ENCODE peak calls at places on chromosomes 5 and 9, in nine cellular contexts. X is aorta; E is IMR-90; I is dorsolateral prefrontal cortex; J is activated CD4-positive, alpha-beta T cell treated with anti-CD3 and anti-CD28 coated beads, Interleukin-2, amount 10 ng/mL, durations not matched to agents 7 days and 5 days; Y is NCI-H1048; T is ovary; S is endothelial cell; O is occipital lobe. V is an unnamed sample.

GRCh38 chr9:94791431-94791830 is 64.9 kb downstream of the AOPEP start:
- DNase-seq in X (no peak), E (no peak), I (no peak), J (no peak), Y (no peak), T (no peak), S (no peak), O (no peak), V (no peak)

GRCh38 chr5:64979518-64979917 is 210.8 kb downstream of the CWC27 start:
- DNase-seq in X (no peak), E (no peak), I (no peak), J (no peak), Y (no peak), T (no peak), S (no peak), O (no peak), V (no peak)

GRCh38 chr9:35753466-35753865 is 610 bp downstream of the MSMP start:
- DNase-seq in X (no peak), E (no peak), I (no peak), J (no peak), Y (no peak), T (no peak), S (no peak), O (no peak), V (no peak)

GRCh38 chr5:151471276-151471675 is 23.9 kb downstream of the SLC36A1 start:
- DNase-seq in X (no peak), E (peak; percentile 47), I (no peak), J (no peak), Y (no peak), T (no peak), S (no peak), O (no peak), V (no peak)

GRCh38 chr5:15446552-15446951 is 53.4 kb upstream of the FBXL7 start:
- DNase-seq in X (no peak), E (peak; percentile 33), I (no peak), J (no peak), Y (no peak), T (no peak), S (no peak), O (no peak), V (no peak)

GRCh38 chr9:132182609-132183073 is 20.8 kb downstream of the NTNG2 start:
- DNase-seq in X (no peak), E (no peak), I (no peak), J (no peak), Y (no peak), T (no peak), S (peak; percentile 37), O (no peak), V (no peak)

GRCh38 chr5:39670955-39671354 is 246.2 kb upstream of the DAB2 start:
- DNase-seq in X (no peak), E (no peak), I (no peak), J (no peak), Y (no peak), T (no peak), S (no peak), O (no peak), V (no peak)

GRCh38 chr9:109108318-109108717 is 11.4 kb downstream of the TMEM245 start:
- DNase-seq in X (no peak), E (peak; percentile 71), I (no peak), J (no peak), Y (no peak), T (no peak), S (no peak), O (no peak), V (no peak)

GRCh38 chr9:98228392-98229089 is 26.9 kb downstream of the TBC1D2 start:
- DNase-seq in X (no peak), E (no peak), I (no peak), J (no peak), Y (no peak), T (no peak), S (no peak), O (no peak), V (no peak)

GRCh38 chr5:88536146-88536545 is 267.5 kb upstream of the TMEM161B start:
- DNase-seq in X (no peak), E (no peak), I (no peak), J (no peak), Y (no peak), T (no peak), S (no peak), O (no peak), V (no peak)

GRCh38 chr5:10556893-10557746 is 6.8 kb upstream of the ANKRD33B start:
- DNase-seq in X (no peak), E (no peak), I (no peak), J (no peak), Y (no peak), T (no peak), S (no peak), O (no peak), V (no peak)

GRCh38 chr9:132610661-132611060 is 28.3 kb downstream of the BARHL1 start:
- DNase-seq in X (no peak), E (no peak), I (no peak), J (no peak), Y (no peak), T (no peak), S (no peak), O (no peak), V (no peak)

GRCh38 chr9:89567649-89568048 is 37.2 kb upstream of the GADD45G start:
- DNase-seq in X (no peak), E (no peak), I (no peak), J (no peak), Y (no peak), T (no peak), S (no peak), O (no peak), V (no peak)

GRCh38 chr9:89902450-89902849 is 297.6 kb downstream of the GADD45G start:
- DNase-seq in X (no peak), E (peak; percentile 45), I (no peak), J (no peak), Y (no peak), T (peak; percentile 58), S (no peak), O (no peak), V (no peak)

GRCh38 chr5:134226441-134227192 is 744 bp upstream of the PPP2CA start:
- DNase-seq in X (no peak), E (peak; percentile 54), I (no peak), J (no peak), Y (no peak), T (no peak), S (no peak), O (no peak), V (no peak)